ENCODE peak calls at places on chromosome 14, in six cellular contexts. One of them, this sample, is unnamed.

GRCh38 chr14:23357261-23357660 is 4.6 kb upstream of the SLC22A17 start:
- DNase-seq in NCI-H774: no peak
- DNase-seq in neural crest cell: no peak
- DNase-seq in effector memory CD4-positive, alpha-beta T cell: no peak
- DNase-seq in lower leg skin: no peak
- DNase-seq in glomerular endothelial cell: no peak
- DNase-seq in this sample: no peak

GRCh38 chr14:101008196-101008595 is 104.7 kb upstream of the RTL1 start:
- DNase-seq in NCI-H774: no peak
- DNase-seq in glomerular endothelial cell: no peak
- DNase-seq in neural crest cell: no peak
- DNase-seq in lower leg skin: no peak
- DNase-seq in effector memory CD4-positive, alpha-beta T cell: no peak
- DNase-seq in this sample: no peak

GRCh38 chr14:53946404-53947400 is 9.9 kb downstream of the BMP4 start:
- DNase-seq in lower leg skin: no peak
- DNase-seq in neural crest cell: no peak
- DNase-seq in NCI-H774: no peak
- DNase-seq in glomerular endothelial cell: no peak
- DNase-seq in effector memory CD4-positive, alpha-beta T cell: no peak
- DNase-seq in this sample: peak

GRCh38 chr14:77303417-77304156 is 17.1 kb downstream of the POMT2 start:
- DNase-seq in lower leg skin: peak
- DNase-seq in glomerular endothelial cell: peak
- DNase-seq in effector memory CD4-positive, alpha-beta T cell: no peak
- DNase-seq in neural crest cell: no peak
- DNase-seq in NCI-H774: peak
- DNase-seq in this sample: peak

GRCh38 chr14:72439707-72440106 is 454.2 kb downstream of the DPF3 start:
- DNase-seq in lower leg skin: no peak
- DNase-seq in glomerular endothelial cell: no peak
- DNase-seq in NCI-H774: no peak
- DNase-seq in effector memory CD4-positive, alpha-beta T cell: no peak
- DNase-seq in neural crest cell: no peak
- DNase-seq in this sample: no peak

GRCh38 chr14:103732868-103733626 is 17.4 kb downstream of the ZFYVE21 start:
- DNase-seq in neural crest cell: no peak
- DNase-seq in effector memory CD4-positive, alpha-beta T cell: no peak
- DNase-seq in lower leg skin: no peak
- DNase-seq in glomerular endothelial cell: no peak
- DNase-seq in NCI-H774: no peak
- DNase-seq in this sample: no peak

GRCh38 chr14:58572092-58572853 is 65.5 kb upstream of the DACT1 start:
- DNase-seq in glomerular endothelial cell: no peak
- DNase-seq in effector memory CD4-positive, alpha-beta T cell: no peak
- DNase-seq in NCI-H774: no peak
- DNase-seq in lower leg skin: no peak
- DNase-seq in neural crest cell: no peak
- DNase-seq in this sample: no peak

GRCh38 chr14:52355016-52355430 is 40.9 kb downstream of the PTGER2 start:
- DNase-seq in glomerular endothelial cell: no peak
- DNase-seq in NCI-H774: no peak
- DNase-seq in lower leg skin: no peak
- DNase-seq in neural crest cell: no peak
- DNase-seq in effector memory CD4-positive, alpha-beta T cell: no peak
- DNase-seq in this sample: no peak

GRCh38 chr14:32635103-32635719 is 303.5 kb upstream of the NPAS3 start:
- DNase-seq in effector memory CD4-positive, alpha-beta T cell: no peak
- DNase-seq in NCI-H774: peak
- DNase-seq in glomerular endothelial cell: no peak
- DNase-seq in lower leg skin: no peak
- DNase-seq in neural crest cell: no peak
- DNase-seq in this sample: no peak

GRCh38 chr14:63852271-63852816 is 460 bp upstream of the SYNE2 start:
- DNase-seq in glomerular endothelial cell: no peak
- DNase-seq in neural crest cell: no peak
- DNase-seq in effector memory CD4-positive, alpha-beta T cell: no peak
- DNase-seq in lower leg skin: no peak
- DNase-seq in NCI-H774: no peak
- DNase-seq in this sample: peak

GRCh38 chr14:91649930-91650329 is 82.0 kb downstream of the CATSPERB start:
- DNase-seq in effector memory CD4-positive, alpha-beta T cell: no peak
- DNase-seq in neural crest cell: no peak
- DNase-seq in lower leg skin: peak
- DNase-seq in NCI-H774: no peak
- DNase-seq in glomerular endothelial cell: peak
- DNase-seq in this sample: peak

GRCh38 chr14:23286020-23286903 is at the start of gene HOMEZ:
- DNase-seq in neural crest cell: peak
- DNase-seq in effector memory CD4-positive, alpha-beta T cell: peak
- DNase-seq in NCI-H774: peak
- DNase-seq in glomerular endothelial cell: peak
- DNase-seq in lower leg skin: peak
- DNase-seq in this sample: peak

GRCh38 chr14:95467232-95467631 is 49.2 kb downstream of the SYNE3 start:
- DNase-seq in lower leg skin: no peak
- DNase-seq in glomerular endothelial cell: no peak
- DNase-seq in neural crest cell: no peak
- DNase-seq in effector memory CD4-positive, alpha-beta T cell: no peak
- DNase-seq in NCI-H774: no peak
- DNase-seq in this sample: no peak

GRCh38 chr14:81165188-81165587 is 55.6 kb downstream of the GTF2A1 start:
- DNase-seq in lower leg skin: no peak
- DNase-seq in effector memory CD4-positive, alpha-beta T cell: no peak
- DNase-seq in neural crest cell: no peak
- DNase-seq in glomerular endothelial cell: no peak
- DNase-seq in NCI-H774: no peak
- DNase-seq in this sample: no peak

GRCh38 chr14:104797112-104798044 is 1.8 kb upstream of the AKT1 start:
- DNase-seq in neural crest cell: no peak
- DNase-seq in effector memory CD4-positive, alpha-beta T cell: no peak
- DNase-seq in lower leg skin: no peak
- DNase-seq in glomerular endothelial cell: no peak
- DNase-seq in NCI-H774: no peak
- DNase-seq in this sample: peak

GRCh38 chr14:74502236-74503019 is 8.9 kb downstream of the ISCA2 start:
- DNase-seq in neural crest cell: peak
- DNase-seq in glomerular endothelial cell: no peak
- DNase-seq in effector memory CD4-positive, alpha-beta T cell: no peak
- DNase-seq in NCI-H774: no peak
- DNase-seq in lower leg skin: no peak
- DNase-seq in this sample: peak

GRCh38 chr14:69891422-69891821 is 12.2 kb downstream of the SMOC1 start:
- DNase-seq in NCI-H774: no peak
- DNase-seq in glomerular endothelial cell: no peak
- DNase-seq in effector memory CD4-positive, alpha-beta T cell: no peak
- DNase-seq in lower leg skin: no peak
- DNase-seq in neural crest cell: no peak
- DNase-seq in this sample: no peak